ENCODE peak calls at places on chromosomes 12 and 14, in five cellular contexts. N is AG10803, O is GM23338, D is GM12865, I is thoracic aorta. U is an unnamed sample.

GRCh38 chr14:49769171-49769570 is 1.2 kb downstream of the KLHDC2 start:
- DNase-seq in O (no peak), I (no peak), D (no peak), N (peak), U (peak)

GRCh38 chr14:29227631-29228030 is 461.0 kb downstream of the FOXG1 start:
- DNase-seq in I (no peak), D (no peak), O (no peak), N (peak), U (peak)

GRCh38 chr12:100698518-100698917 is 96.1 kb upstream of the ANO4 start:
- DNase-seq in I (no peak), N (no peak), O (no peak), D (no peak), U (no peak)

GRCh38 chr14:98325761-98326160 is 946.2 kb downstream of the BCL11B start:
- DNase-seq in O (no peak), D (no peak), N (no peak), I (no peak), U (no peak)

GRCh38 chr12:25839470-25839869 is 119.0 kb upstream of the RASSF8 start:
- DNase-seq in D (no peak), O (no peak), I (no peak), N (no peak), U (peak)

GRCh38 chr12:121190523-121191031 is 19.4 kb upstream of the P2RX4 start:
- DNase-seq in O (peak), D (peak), I (no peak), N (peak), U (peak)

GRCh38 chr12:27009926-27010325 is 4.3 kb downstream of the TM7SF3 start:
- DNase-seq in N (peak), D (peak), I (no peak), O (no peak), U (no peak)

GRCh38 chr12:182381-182883 is 31.5 kb downstream of the SLC6A12 start:
- DNase-seq in N (peak), I (no peak), D (no peak), O (no peak), U (peak)

GRCh38 chr12:77830502-77830901 is at the start of gene NAV3:
- DNase-seq in D (no peak), O (no peak), I (no peak), N (peak), U (peak)

GRCh38 chr14:57725399-57726077 is 140.4 kb downstream of the SLC35F4 start:
- DNase-seq in D (no peak), N (peak), O (no peak), I (no peak), U (peak)

GRCh38 chr14:52131640-52132320 is 62.9 kb upstream of the NID2 start:
- DNase-seq in D (peak), I (peak), N (peak), O (peak), U (peak)

GRCh38 chr12:69000540-69001243 is 67.7 kb upstream of the CPM start:
- DNase-seq in D (no peak), O (no peak), I (no peak), N (peak), U (no peak)

GRCh38 chr12:53326460-53327185 is 5.2 kb upstream of the AAAS start:
- DNase-seq in O (peak), D (peak), I (no peak), N (no peak), U (no peak)

GRCh38 chr12:53327435-53328042 is 6.1 kb upstream of the AAAS start:
- DNase-seq in I (no peak), D (no peak), O (peak), N (peak), U (peak)

GRCh38 chr12:53324779-53325538 is 3.5 kb upstream of the AAAS start:
- DNase-seq in N (peak), I (peak), D (peak), O (peak), U (peak)

GRCh38 chr12:53324113-53324778 is 2.8 kb upstream of the AAAS start:
- DNase-seq in O (peak), I (no peak), N (no peak), D (peak), U (no peak)

DNA sequence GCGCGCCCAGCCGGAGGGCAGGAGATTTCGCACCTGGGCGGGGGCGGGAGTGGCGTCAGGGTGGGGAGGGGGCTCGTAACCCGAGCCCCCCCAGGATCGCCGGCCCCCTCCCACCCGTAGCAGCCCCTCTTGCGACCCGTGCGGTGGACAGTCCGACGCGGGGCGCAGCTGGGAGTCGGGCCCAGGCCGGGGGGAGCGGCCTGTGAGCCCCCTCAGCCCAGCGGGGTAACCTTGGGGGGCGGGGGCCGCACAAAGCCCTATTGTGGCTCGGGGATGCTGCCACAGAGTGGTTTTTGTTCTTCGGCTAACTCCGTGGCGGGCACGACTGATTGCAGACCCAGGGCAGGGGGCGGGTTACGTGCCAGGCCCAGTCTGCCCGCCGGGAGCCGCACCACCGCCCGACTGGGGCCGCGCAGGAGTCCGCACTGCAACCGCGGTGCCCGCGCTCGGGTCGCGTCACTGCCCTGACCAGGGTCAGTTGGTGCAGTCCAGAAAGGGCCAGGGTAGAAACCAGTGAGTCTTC is 4.2 kb upstream of the AAAS start:
- DNase-seq in N (no peak), I (no peak), D (peak), O (peak), U (no peak)
- TF ChIP-seq CTCF in N (no peak), I (peak), D (no peak), O (no peak), U (no peak)

GRCh38 chr14:105410642-105411016 is 9.0 kb upstream of the MTA1 start:
- DNase-seq in I (no peak), N (no peak), O (no peak), D (no peak), U (no peak)

GRCh38 chr14:105412768-105413541 is 6.7 kb upstream of the MTA1 start:
- DNase-seq in N (no peak), D (no peak), O (no peak), I (no peak), U (no peak)

GRCh38 chr14:105411985-105412767 is 7.5 kb upstream of the MTA1 start:
- DNase-seq in O (no peak), N (no peak), I (no peak), D (no peak), U (no peak)

GRCh38 chr14:105409379-105409778 is 10.2 kb upstream of the MTA1 start:
- DNase-seq in O (no peak), D (no peak), N (no peak), I (no peak), U (no peak)

GRCh38 chr14:105411017-105411941 is 8.3 kb upstream of the MTA1 start:
- DNase-seq in O (peak), I (no peak), D (no peak), N (peak), U (peak)
- TF ChIP-seq CTCF in O (no peak), I (no peak), D (no peak), N (no peak), U (no peak)

GRCh38 chr12:47311011-47311410 is 231.3 kb upstream of the AMIGO2 start:
- DNase-seq in O (no peak), N (no peak), I (no peak), D (no peak), U (no peak)

GRCh38 chr12:47305464-47305863 is 225.7 kb upstream of the AMIGO2 start:
- DNase-seq in I (no peak), D (no peak), O (no peak), N (no peak), U (no peak)

GRCh38 chr12:47308672-47309071 is 228.9 kb upstream of the AMIGO2 start:
- DNase-seq in O (no peak), D (no peak), N (no peak), I (no peak), U (no peak)

GRCh38 chr12:47306130-47306529 is 226.4 kb upstream of the AMIGO2 start:
- DNase-seq in N (no peak), D (no peak), O (no peak), I (no peak), U (no peak)

DNA sequence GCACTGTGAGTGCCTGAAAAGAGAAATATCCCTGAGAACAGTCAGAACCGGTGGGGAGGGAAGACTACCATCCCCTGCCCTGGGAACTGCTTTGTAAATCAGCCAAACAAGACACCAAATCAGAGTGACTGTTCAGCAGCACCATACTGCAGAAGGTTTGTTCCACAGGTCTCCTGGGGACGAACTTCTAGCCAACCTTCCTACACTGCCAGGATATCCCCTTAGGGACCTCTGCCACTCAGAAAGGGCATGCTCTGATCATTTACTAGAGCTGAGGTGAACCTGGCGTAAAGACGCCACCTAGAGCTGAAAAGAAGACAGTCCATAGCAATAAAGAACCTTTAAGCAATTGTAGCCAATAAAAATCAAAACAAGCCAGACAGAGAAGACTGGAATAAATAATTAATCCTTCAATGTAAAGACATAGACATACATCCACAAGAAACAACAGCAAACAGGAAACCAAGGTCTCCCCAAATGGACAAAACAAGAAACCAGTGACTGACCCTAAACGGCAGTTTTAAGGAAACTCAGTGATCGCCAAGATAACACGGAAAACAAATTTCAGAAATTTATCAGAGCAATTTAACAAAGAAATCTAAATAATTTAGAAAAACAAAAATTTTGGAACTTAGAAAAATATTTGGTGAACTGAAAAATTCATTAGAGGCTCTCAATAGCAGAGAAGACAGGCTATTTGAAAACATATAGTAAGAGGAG is 228.1 kb upstream of the AMIGO2 start:
- DNase-seq in D (peak), I (no peak), N (peak), O (peak), U (peak)
- TF ChIP-seq CTCF in D (peak), I (peak), N (peak), O (peak), U (peak)

GRCh38 chr14:105060751-105061427 is 4.3 kb downstream of the GPR132 start:
- DNase-seq in N (no peak), I (no peak), O (no peak), D (peak), U (peak)

GRCh38 chr14:105059917-105060565 is 5.2 kb downstream of the GPR132 start:
- DNase-seq in I (no peak), D (no peak), N (no peak), O (no peak), U (no peak)

GRCh38 chr14:105061428-105062047 is 3.7 kb downstream of the GPR132 start:
- DNase-seq in D (peak), N (no peak), O (no peak), I (no peak), U (no peak)

GRCh38 chr14:105058521-105059034 is 6.7 kb downstream of the GPR132 start:
- DNase-seq in N (no peak), D (no peak), O (no peak), I (no peak), U (no peak)

DNA sequence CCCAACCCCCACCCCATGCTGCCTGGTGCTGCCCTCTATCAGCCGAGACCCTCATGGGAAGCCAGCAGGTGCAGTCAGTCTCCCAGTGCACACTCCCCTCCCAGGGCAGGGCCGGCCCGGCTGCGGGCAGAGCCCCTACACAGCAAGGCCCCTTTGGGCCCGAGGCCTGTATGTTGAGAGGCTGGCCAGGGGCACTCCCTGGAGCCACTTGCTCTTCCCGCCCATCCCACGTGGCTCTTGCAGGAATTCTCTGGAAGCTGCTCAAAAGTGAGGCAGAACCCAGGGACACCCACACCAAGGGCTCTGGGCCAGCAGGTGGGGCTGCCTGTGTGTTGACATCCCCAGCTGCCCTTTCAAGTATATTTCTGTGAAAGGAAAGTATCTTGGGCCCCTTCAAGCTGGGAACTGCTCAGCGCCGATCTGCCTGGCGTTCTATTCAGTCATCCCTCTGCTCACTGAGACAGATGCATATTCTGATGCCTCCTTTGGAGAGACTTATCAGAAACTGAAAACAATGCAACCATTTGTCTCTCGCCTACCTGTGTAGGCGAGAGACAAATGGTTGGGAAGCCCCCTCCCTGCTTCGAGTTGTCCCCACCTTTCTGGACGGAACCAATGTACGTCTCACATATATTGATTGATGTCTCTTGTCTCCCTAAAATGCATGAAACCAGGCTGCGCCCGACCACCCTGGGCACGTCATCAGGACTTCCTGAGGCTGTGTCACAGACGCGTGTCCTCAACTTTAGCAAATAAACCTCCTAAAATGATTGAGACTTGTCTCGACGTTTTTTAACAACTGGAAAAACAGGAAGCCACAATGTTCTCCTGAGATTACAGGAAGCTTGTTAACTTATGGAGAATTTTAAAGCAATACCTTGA is 6.0 kb downstream of the GPR132 start:
- DNase-seq in I (no peak), O (peak), N (no peak), D (no peak), U (peak)
- TF ChIP-seq CTCF in I (no peak), O (peak), N (no peak), D (no peak), U (no peak)

GRCh38 chr12:19892186-19892585 is 452.9 kb downstream of the AEBP2 start:
- DNase-seq in O (no peak), D (no peak), I (no peak), N (peak), U (no peak)
- TF ChIP-seq CTCF in O (no peak), D (no peak), I (no peak), N (no peak), U (no peak)

DNA sequence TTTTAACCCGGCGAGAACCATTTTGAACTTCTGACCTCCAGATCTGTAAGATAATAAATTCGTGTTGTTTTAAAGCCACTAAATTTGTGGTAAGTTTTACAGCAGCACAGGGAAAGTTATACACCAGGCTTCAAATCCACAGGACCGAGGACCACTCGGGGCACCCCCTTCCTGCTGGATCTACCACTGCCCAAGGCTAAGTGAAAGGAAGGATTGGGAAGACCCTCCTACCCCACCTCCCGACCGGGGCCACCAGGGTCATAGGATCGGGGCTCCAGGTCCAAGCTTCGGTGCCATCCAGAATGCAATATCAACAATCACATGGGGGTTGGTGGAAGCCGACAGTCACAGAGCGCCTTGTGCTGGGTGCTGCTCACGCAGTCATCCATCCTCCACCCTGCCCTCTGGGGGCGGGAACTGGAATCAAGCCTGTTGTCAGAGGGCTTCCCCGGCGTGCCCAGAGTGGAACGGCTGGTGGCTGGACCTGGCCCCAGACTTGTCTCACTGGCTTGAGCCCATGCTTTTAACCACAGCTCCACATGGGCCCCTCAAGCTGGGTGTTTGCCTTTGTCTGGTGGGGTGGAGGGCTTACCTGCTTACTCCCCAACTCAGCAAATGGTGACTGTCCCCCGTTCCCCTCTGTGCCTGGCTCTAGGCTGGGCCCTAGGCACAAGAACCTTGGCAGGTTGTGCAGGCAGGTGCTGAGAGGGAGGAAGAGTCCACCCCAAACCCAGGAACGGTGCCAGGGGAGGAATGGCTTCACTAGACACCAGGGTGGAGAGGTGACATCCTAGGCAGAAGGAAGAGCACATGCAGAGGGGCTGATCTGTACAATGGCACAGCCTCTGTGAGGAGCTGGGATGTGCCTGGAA is 180.3 kb upstream of the RTL1 start:
- DNase-seq in O (peak), N (no peak), I (no peak), D (no peak), U (no peak)
- TF ChIP-seq CTCF in O (peak), N (no peak), I (no peak), D (peak), U (peak)

DNA sequence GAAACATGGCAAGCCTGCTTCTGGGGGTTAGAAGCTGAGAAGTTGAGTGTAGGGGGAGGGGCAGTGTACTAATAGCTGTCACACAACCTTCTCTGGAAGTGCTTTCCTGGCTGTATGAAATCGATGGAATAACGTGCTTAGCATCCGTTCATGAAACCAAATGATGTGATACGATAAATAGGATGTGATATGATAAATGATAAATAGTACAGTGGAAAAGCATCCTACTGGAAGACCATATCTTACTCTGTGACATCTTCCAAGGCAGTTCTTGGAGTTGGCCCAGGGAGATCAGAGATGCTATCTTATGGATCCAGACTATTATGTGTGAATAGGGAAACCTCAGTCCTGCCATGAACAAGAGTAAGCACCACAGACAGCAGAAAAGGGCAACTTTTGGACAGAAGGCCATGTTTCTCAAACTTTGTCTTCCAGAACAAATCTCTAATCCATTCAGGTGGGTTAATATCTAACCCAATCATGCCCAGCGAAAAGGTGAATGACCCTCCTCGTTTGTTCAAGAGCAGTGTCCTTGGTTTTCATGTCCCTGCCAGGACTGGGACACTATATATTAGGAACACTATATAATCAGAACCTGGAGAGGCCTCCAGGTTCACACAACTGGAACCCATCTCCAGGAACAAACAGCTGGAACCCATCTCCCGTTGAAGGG is at the start of gene ANG:
- DNase-seq in I (no peak), O (no peak), N (no peak), D (no peak), U (no peak)
- TF ChIP-seq CTCF in I (no peak), O (no peak), N (no peak), D (no peak), U (no peak)

DNA sequence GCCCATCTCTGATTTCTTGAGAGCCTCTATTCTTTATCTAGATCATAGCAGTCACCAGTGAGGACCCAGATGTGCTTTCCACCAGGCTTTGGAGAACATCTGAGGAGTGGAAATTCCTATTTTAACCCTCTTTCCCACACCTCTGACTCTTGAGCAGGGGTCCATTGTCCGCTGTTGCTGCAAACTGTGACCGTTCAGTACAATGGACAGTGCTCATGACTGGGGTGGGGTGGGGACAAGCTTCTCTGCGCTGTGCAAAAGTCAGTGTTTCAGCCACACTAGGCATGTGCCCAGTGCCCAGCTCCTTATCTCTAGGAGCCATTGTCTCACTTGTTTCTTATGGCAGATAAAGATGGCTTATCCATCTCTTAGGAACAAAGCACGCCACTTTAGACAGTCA is 16.9 kb upstream of the KRT7 start:
- DNase-seq in O (no peak), D (no peak), N (no peak), I (no peak), U (no peak)
- TF ChIP-seq CTCF in O (no peak), D (no peak), N (no peak), I (no peak), U (no peak)